ENCODE peak calls at places on chromosomes 11 and 22, in five cellular contexts. Y is fibroblast of the conjunctiva; A is stimulated activated CD4-positive, alpha-beta T cell treated with anti-CD3 and anti-CD28 coated beads, Interleukin-15, amount 100 ng/mL, for 1 hour; P is NCI-H1436; V is lower lobe of right lung. F is an unnamed sample.

GRCh38 chr11:107999759-108000455 is 8.8 kb upstream of the CUL5 start:
- DNase-seq in Y (no peak), A (no peak), P (peak), V (no peak), F (no peak)

GRCh38 chr11:101880208-101880607 is 34.6 kb upstream of the CEP126 start:
- DNase-seq in P (peak), A (no peak), Y (peak), V (no peak), F (no peak)

GRCh38 chr11:2077061-2077802 is 62.0 kb downstream of the IGF2 start:
- DNase-seq in P (no peak), V (no peak), Y (no peak), A (no peak), F (no peak)

GRCh38 chr22:30249049-30250038 is 2.8 kb upstream of the LIF start:
- DNase-seq in Y (no peak), P (no peak), A (no peak), V (no peak), F (no peak)

GRCh38 chr11:119907934-119908760 is 179.1 kb upstream of the NECTIN1 start:
- DNase-seq in V (no peak), P (peak), Y (no peak), A (no peak), F (no peak)

GRCh38 chr11:112555491-112556364 is 295.1 kb upstream of the PLET1 start:
- DNase-seq in Y (peak), P (peak), A (peak), V (peak), F (peak)

GRCh38 chr11:121634889-121635288 is 182.1 kb upstream of the SORL1-AS1 start:
- DNase-seq in P (no peak), V (no peak), Y (peak), A (no peak), F (peak)

GRCh38 chr11:119845756-119846155 is 116.8 kb upstream of the NECTIN1 start:
- DNase-seq in A (no peak), Y (no peak), P (no peak), V (no peak), F (no peak)

GRCh38 chr11:48052183-48053040 is 72.1 kb downstream of the PTPRJ start:
- DNase-seq in P (no peak), Y (no peak), A (no peak), V (peak), F (no peak)

GRCh38 chr22:17910561-17911311 is 113.6 kb downstream of the MICAL3 start:
- DNase-seq in P (no peak), Y (peak), V (no peak), A (no peak), F (peak)

GRCh38 chr11:72308226-72309073 is 64.5 kb upstream of the PHOX2A start:
- DNase-seq in Y (peak), V (no peak), A (no peak), P (peak), F (peak)

GRCh38 chr11:117385906-117386305 is 58.3 kb downstream of the CEP164 start:
- DNase-seq in Y (no peak), A (no peak), P (no peak), V (no peak), F (no peak)

GRCh38 chr11:11947825-11948224 is 60.6 kb downstream of the DKK3 start:
- DNase-seq in A (no peak), V (no peak), Y (no peak), P (no peak), F (no peak)

GRCh38 chr11:72333657-72334056 is 89.7 kb upstream of the PHOX2A start:
- DNase-seq in V (no peak), P (no peak), Y (no peak), A (no peak), F (no peak)

GRCh38 chr11:103395612-103396011 is 286.4 kb downstream of the DYNC2H1 start:
- DNase-seq in A (no peak), P (no peak), Y (no peak), V (no peak), F (peak)

GRCh38 chr11:33530824-33531223 is 169.8 kb downstream of the C11orf91 start:
- DNase-seq in V (no peak), P (no peak), Y (no peak), A (no peak), F (peak)

GRCh38 chr11:34926101-34926830 is 9.8 kb downstream of the PDHX start:
- DNase-seq in P (peak), V (no peak), Y (peak), A (no peak), F (peak)

GRCh38 chr11:72755794-72756285 is 3.6 kb upstream of the ARAP1 start:
- DNase-seq in P (no peak), V (no peak), A (no peak), Y (no peak), F (no peak)

GRCh38 chr11:4495986-4496385 is 13.5 kb downstream of the OR52K1 start:
- DNase-seq in P (no peak), V (no peak), Y (no peak), A (no peak), F (no peak)

GRCh38 chr11:102921587-102922220 is 33.8 kb downstream of the MMP13 start:
- DNase-seq in P (no peak), A (no peak), V (no peak), Y (no peak), F (no peak)

GRCh38 chr11:117743121-117743815 is 53.7 kb downstream of the DSCAML1 start:
- DNase-seq in V (no peak), A (no peak), P (no peak), Y (no peak), F (no peak)

GRCh38 chr22:37657590-37658132 is 862 bp upstream of the PDXP start:
- DNase-seq in V (no peak), Y (no peak), P (no peak), A (no peak), F (no peak)

GRCh38 chr11:8267831-8268529 is 4.3 kb upstream of the LMO1 start:
- DNase-seq in P (no peak), Y (no peak), V (no peak), A (no peak), F (no peak)

GRCh38 chr11:120398184-120398583 is 62.0 kb downstream of the ARHGEF12 start:
- DNase-seq in P (no peak), V (no peak), A (no peak), Y (no peak), F (no peak)

GRCh38 chr11:104925850-104926249 is 27.6 kb upstream of the CASP12 start:
- DNase-seq in A (no peak), V (no peak), P (no peak), Y (no peak), F (no peak)

GRCh38 chr22:38964989-38965388 is 7.6 kb downstream of the APOBEC3A start:
- DNase-seq in Y (no peak), A (no peak), P (no peak), V (no peak), F (no peak)